ENCODE peak calls at places on chromosomes 5 and 9, in ten cellular contexts. W, A, K, T, L, F, C, U, X and B are unnamed samples.

GRCh38 chr5:172565931-172566665 is 75.0 kb upstream of the NEURL1B start:
- DNase-seq in W (no peak), A (no peak), K (no peak), T (no peak), L (no peak), F (no peak), C (no peak), U (no peak), X (no peak), B (no peak)

GRCh38 chr5:178790371-178790770 is 59.9 kb upstream of the ZNF354A start:
- DNase-seq in W (peak), A (no peak), K (no peak), T (no peak), L (no peak), F (peak), C (no peak), U (no peak), X (no peak), B (no peak)

GRCh38 chr5:35308391-35308790 is 78.1 kb upstream of the PRLR start:
- DNase-seq in W (no peak), A (no peak), K (peak), T (peak), L (no peak), F (no peak), C (no peak), U (no peak), X (no peak), B (no peak)

GRCh38 chr9:93183663-93184438 is at the start of gene WNK2:
- DNase-seq in W (no peak), A (no peak), K (peak), T (peak), L (peak), F (no peak), C (peak), U (no peak), X (no peak), B (no peak)

GRCh38 chr9:95481000-95481399 is 35.8 kb downstream of the PTCH1 start:
- DNase-seq in W (no peak), A (no peak), K (no peak), T (no peak), L (no peak), F (no peak), C (no peak), U (no peak), X (peak), B (no peak)

GRCh38 chr9:137583347-137583746 is 4.6 kb upstream of the DPH7 start:
- DNase-seq in W (no peak), A (no peak), K (no peak), T (no peak), L (no peak), F (no peak), C (no peak), U (no peak), X (no peak), B (no peak)

GRCh38 chr9:107750741-107751521 is 261.4 kb upstream of the KLF4 start:
- DNase-seq in W (peak), A (peak), K (no peak), T (no peak), L (peak), F (peak), C (no peak), U (peak), X (peak), B (peak)

GRCh38 chr9:95506438-95506691 is 10.4 kb downstream of the PTCH1 start:
- DNase-seq in W (no peak), A (no peak), K (no peak), T (peak), L (peak), F (peak), C (peak), U (peak), X (peak), B (no peak)

GRCh38 chr5:62964428-62964827 is 385.8 kb downstream of the LRRC70 start:
- DNase-seq in W (no peak), A (no peak), K (no peak), T (no peak), L (no peak), F (no peak), C (no peak), U (no peak), X (no peak), B (no peak)

GRCh38 chr5:89313044-89313443 is 430.1 kb upstream of the MEF2C start:
- DNase-seq in W (no peak), A (peak), K (no peak), T (no peak), L (peak), F (no peak), C (no peak), U (peak), X (peak), B (peak)

GRCh38 chr5:106290841-106291240 is 1379.9 kb downstream of the EFNA5 start:
- DNase-seq in W (no peak), A (no peak), K (no peak), T (no peak), L (peak), F (no peak), C (no peak), U (peak), X (peak), B (no peak)

GRCh38 chr5:131810510-131811249 is 13.9 kb upstream of the FNIP1 start:
- DNase-seq in W (no peak), A (no peak), K (peak), T (peak), L (peak), F (peak), C (peak), U (peak), X (no peak), B (peak)

GRCh38 chr9:138038244-138038671 is 160.7 kb downstream of the CACNA1B start:
- DNase-seq in W (no peak), A (no peak), K (no peak), T (peak), L (no peak), F (no peak), C (no peak), U (no peak), X (no peak), B (no peak)

GRCh38 chr9:18060304-18060934 is 413.5 kb upstream of the ADAMTSL1 start:
- DNase-seq in W (no peak), A (no peak), K (no peak), T (peak), L (peak), F (no peak), C (no peak), U (no peak), X (no peak), B (no peak)

GRCh38 chr5:141135718-141136266 is 786 bp downstream of the PCDHB5 start:
- DNase-seq in W (no peak), A (no peak), K (no peak), T (no peak), L (no peak), F (no peak), C (no peak), U (no peak), X (no peak), B (no peak)

GRCh38 chr5:84715087-84715486 is 330.4 kb upstream of the EDIL3 start:
- DNase-seq in W (no peak), A (no peak), K (no peak), T (no peak), L (peak), F (no peak), C (no peak), U (no peak), X (no peak), B (no peak)

GRCh38 chr9:101097210-101097609 is 68.7 kb downstream of the PLPPR1 start:
- DNase-seq in W (no peak), A (no peak), K (no peak), T (no peak), L (no peak), F (no peak), C (no peak), U (no peak), X (no peak), B (no peak)

GRCh38 chr9:112753725-112754124 is 3.2 kb downstream of the SNX30 start:
- DNase-seq in W (peak), A (no peak), K (no peak), T (no peak), L (peak), F (no peak), C (no peak), U (peak), X (peak), B (no peak)

GRCh38 chr5:172411423-172412111 is 42.8 kb downstream of the SH3PXD2B start:
- DNase-seq in W (no peak), A (no peak), K (no peak), T (no peak), L (peak), F (no peak), C (no peak), U (peak), X (no peak), B (no peak)

GRCh38 chr9:96453625-96454024 is 3.7 kb downstream of the HABP4 start:
- DNase-seq in W (no peak), A (no peak), K (peak), T (peak), L (peak), F (peak), C (no peak), U (peak), X (peak), B (peak)

GRCh38 chr5:5315068-5315835 is 107.2 kb upstream of the ICE1 start:
- DNase-seq in W (no peak), A (no peak), K (no peak), T (no peak), L (no peak), F (no peak), C (no peak), U (no peak), X (peak), B (no peak)

GRCh38 chr5:159504857-159505304 is 174.6 kb upstream of the IL12B start:
- DNase-seq in W (peak), A (no peak), K (no peak), T (no peak), L (peak), F (no peak), C (no peak), U (peak), X (peak), B (no peak)

GRCh38 chr5:132147663-132148062 is 74.1 kb downstream of the CSF2 start:
- DNase-seq in W (no peak), A (no peak), K (no peak), T (no peak), L (no peak), F (no peak), C (peak), U (no peak), X (no peak), B (no peak)

GRCh38 chr9:6576930-6577329 is 68.6 kb downstream of the GLDC start:
- DNase-seq in W (no peak), A (no peak), K (no peak), T (no peak), L (no peak), F (no peak), C (no peak), U (no peak), X (no peak), B (no peak)

GRCh38 chr9:129487658-129488483 is 133.0 kb downstream of the C9orf50 start:
- DNase-seq in W (no peak), A (peak), K (peak), T (no peak), L (peak), F (no peak), C (peak), U (peak), X (peak), B (peak)

GRCh38 chr5:131171276-131171815 is 602 bp downstream of the LYRM7 start:
- DNase-seq in W (no peak), A (no peak), K (peak), T (no peak), L (no peak), F (peak), C (no peak), U (no peak), X (no peak), B (no peak)

GRCh38 chr9:20683351-20684034 is 566 bp upstream of the FOCAD start:
- DNase-seq in W (no peak), A (no peak), K (peak), T (peak), L (peak), F (peak), C (peak), U (peak), X (peak), B (peak)

GRCh38 chr5:34042302-34042701 is 711 bp downstream of the C1QTNF3 start:
- DNase-seq in W (no peak), A (no peak), K (no peak), T (no peak), L (no peak), F (no peak), C (no peak), U (no peak), X (no peak), B (peak)

GRCh38 chr9:137114220-137114612 is 317 bp downstream of the DPP7 start:
- DNase-seq in W (no peak), A (no peak), K (no peak), T (peak), L (no peak), F (no peak), C (peak), U (no peak), X (no peak), B (peak)

GRCh38 chr9:124007468-124008306 is 3.9 kb upstream of the LHX2 start:
- DNase-seq in W (no peak), A (no peak), K (peak), T (no peak), L (no peak), F (no peak), C (no peak), U (no peak), X (no peak), B (no peak)

GRCh38 chr9:94002316-94003140 is 47.4 kb upstream of the BARX1 start:
- DNase-seq in W (no peak), A (no peak), K (peak), T (peak), L (peak), F (peak), C (peak), U (peak), X (peak), B (peak)

GRCh38 chr9:19133549-19134345 is 6.5 kb upstream of the PLIN2 start:
- DNase-seq in W (peak), A (no peak), K (no peak), T (no peak), L (no peak), F (no peak), C (no peak), U (peak), X (no peak), B (no peak)

DNA sequence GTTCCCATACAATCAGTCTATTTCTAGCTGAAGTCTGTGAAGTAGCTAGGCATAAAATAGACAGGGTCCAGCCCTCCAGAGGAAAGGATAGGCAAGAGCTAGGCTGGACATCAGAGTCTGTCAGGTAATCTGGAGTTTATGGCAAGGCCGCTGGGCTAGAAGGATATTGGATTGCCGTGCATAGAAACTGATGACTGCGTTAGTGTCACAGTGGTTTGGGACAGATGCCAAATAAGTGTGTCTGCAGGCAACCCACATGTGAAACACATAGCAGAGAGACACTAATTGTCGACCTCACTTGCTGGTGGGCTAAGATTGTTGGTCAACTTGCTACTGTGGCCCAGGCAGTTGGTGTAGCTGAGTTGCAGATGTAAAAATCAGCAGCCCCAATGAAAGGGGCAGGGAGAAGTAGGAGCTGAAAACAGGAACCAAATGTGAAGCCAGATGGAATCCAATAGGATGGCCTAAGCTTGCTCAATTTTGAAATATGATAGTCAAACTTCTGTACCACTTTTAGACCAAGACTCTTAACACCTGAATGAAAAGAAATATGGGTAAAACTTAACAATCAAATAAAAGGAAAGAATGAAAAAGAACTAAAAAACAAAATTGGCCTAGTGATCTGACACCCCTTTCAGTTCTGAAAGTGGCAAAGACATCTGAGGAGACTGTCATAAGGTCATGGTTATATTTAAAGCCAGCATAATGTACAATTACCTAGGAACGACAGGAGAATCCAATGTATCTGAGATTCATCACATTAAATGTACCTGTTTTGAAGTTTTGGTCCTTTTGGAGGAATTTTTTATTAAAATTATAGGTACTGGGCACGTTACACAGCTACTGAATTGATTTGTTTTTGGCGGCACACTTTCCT is 243.3 kb upstream of the ACTBL2 start:
- DNase-seq in W (no peak), A (no peak), K (no peak), T (peak), L (no peak), F (no peak), C (no peak), U (no peak), X (no peak), B (no peak)
- H2AFZ ChIP-seq in W (no peak), A (no peak), K (no peak), T (no peak), L (no peak), F (no peak), C (no peak), U (peak), X (no peak), B (no peak)

GRCh38 chr9:98974994-98975712 is 31.4 kb downstream of the COL15A1 start:
- DNase-seq in W (peak), A (no peak), K (peak), T (peak), L (peak), F (peak), C (peak), U (peak), X (peak), B (peak)
- TF ChIP-seq CTCF in W (peak), A (peak), K (peak), T (peak), L (peak), F (peak), C (peak), U (peak), X (peak), B (peak)

GRCh38 chr5:72746736-72747135 is 69.7 kb upstream of the TNPO1 start:
- DNase-seq in W (no peak), A (no peak), K (no peak), T (no peak), L (peak), F (no peak), C (no peak), U (peak), X (peak), B (no peak)

GRCh38 chr5:72749362-72749997 is 67.0 kb upstream of the TNPO1 start:
- DNase-seq in W (no peak), A (no peak), K (peak), T (no peak), L (no peak), F (no peak), C (no peak), U (no peak), X (no peak), B (no peak)

GRCh38 chr5:72752909-72753308 is 63.6 kb upstream of the TNPO1 start:
- DNase-seq in W (no peak), A (no peak), K (no peak), T (peak), L (no peak), F (no peak), C (no peak), U (no peak), X (no peak), B (no peak)

DNA sequence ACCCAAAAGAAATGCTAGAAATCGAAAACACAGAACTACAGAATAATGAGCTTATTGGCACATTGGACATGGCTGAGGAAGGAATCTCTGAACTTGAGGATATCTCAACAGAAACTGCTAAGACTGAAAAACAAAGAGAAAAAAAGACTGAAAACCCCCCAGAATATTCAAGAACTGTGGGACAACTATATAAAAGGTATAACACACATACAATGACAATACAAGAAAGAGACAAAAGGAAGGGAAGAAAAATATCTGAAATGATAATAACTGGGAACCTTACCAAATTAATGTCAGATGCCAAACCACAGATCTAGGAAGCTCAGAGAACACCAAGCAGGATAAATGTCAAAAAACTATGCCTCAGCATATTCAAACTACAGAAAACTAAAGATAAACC is 68.6 kb upstream of the TNPO1 start:
- DNase-seq in W (no peak), A (no peak), K (no peak), T (no peak), L (no peak), F (no peak), C (no peak), U (no peak), X (no peak), B (no peak)
- H3K4me2 ChIP-seq in W (no peak), A (no peak), K (no peak), T (no peak), L (no peak), F (no peak), C (no peak), U (no peak), X (no peak), B (no peak)

DNA sequence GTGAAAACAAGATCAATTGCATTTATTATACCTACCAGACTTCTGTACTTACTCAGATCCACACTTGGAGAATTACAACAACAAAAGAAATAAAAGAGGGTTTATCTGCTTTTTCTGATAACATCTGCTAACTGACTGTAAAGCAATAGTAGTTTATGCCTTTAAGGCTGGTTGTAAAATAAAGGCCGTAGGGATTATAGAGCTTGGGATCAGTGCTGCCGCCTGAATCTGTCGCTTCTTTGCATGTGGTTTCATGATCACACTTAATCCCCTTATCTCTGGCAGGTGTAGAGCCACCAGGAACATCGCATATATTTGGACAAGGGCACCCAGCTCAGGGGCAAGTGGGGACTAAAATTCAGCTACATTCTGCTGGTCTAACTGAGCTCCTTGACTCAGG is 146.7 kb downstream of the CCDC192 start:
- DNase-seq in W (no peak), A (no peak), K (peak), T (no peak), L (no peak), F (no peak), C (no peak), U (no peak), X (no peak), B (no peak)
- H2AFZ ChIP-seq in W (no peak), A (no peak), K (no peak), T (no peak), L (no peak), F (no peak), C (no peak), U (no peak), X (no peak), B (no peak)

DNA sequence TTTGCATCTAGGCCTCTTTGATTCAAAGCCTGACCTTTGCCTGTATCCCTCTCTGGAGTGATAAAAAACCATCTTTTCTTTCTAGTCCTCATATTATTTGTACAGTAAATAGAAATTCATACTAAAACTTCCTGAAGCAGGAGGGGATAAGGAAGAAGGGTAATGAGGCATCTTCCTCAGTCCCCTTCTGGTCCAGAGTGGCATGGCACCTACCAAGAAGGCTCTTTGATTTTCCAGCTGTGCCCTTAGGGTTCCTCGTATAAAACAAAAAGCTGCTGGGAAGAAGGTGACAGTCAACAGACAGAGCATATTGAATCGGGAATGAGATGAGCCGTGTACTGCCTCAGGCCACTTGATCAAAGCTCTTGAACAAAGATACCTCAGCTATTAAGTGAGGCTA is 71.9 kb upstream of the SPDL1 start:
- DNase-seq in W (no peak), A (no peak), K (peak), T (no peak), L (no peak), F (no peak), C (no peak), U (no peak), X (no peak), B (no peak)
- TF ChIP-seq CTCF in W (no peak), A (no peak), K (peak), T (peak), L (no peak), F (no peak), C (no peak), U (no peak), X (no peak), B (no peak)